ENCODE peak calls at places on chromosomes 2 and 18, in nine cellular contexts. One of them, this sample, is unnamed. For H3K27me3, the result is how much of the 10 kb centered on the place peaks cover.

GRCh38 chr2:127376265-127376664 is 11.5 kb downstream of the MAP3K2 start:
- DNase-seq in CD8-positive, alpha-beta T cell: no peak
- DNase-seq in AG04450: no peak
- DNase-seq in psoas muscle: no peak
- DNase-seq in H1: no peak
- DNase-seq in body of pancreas: no peak
- DNase-seq in brain microvascular endothelial cell: no peak
- DNase-seq in heart left ventricle: no peak
- DNase-seq in uterus: no peak
- DNase-seq in this sample: no peak

GRCh38 chr2:27870724-27871123 is 19.5 kb downstream of the RBKS start:
- DNase-seq in H1: no peak
- DNase-seq in psoas muscle: no peak
- DNase-seq in CD8-positive, alpha-beta T cell: no peak
- DNase-seq in heart left ventricle: no peak
- DNase-seq in brain microvascular endothelial cell: no peak
- DNase-seq in AG04450: no peak
- DNase-seq in body of pancreas: no peak
- DNase-seq in uterus: no peak
- DNase-seq in this sample: no peak

GRCh38 chr2:238321467-238321866 is 1.1 kb downstream of the TRAF3IP1 start:
- DNase-seq in heart left ventricle: no peak
- DNase-seq in body of pancreas: no peak
- DNase-seq in uterus: no peak
- DNase-seq in H1: no peak
- DNase-seq in AG04450: no peak
- DNase-seq in psoas muscle: no peak
- DNase-seq in brain microvascular endothelial cell: no peak
- DNase-seq in CD8-positive, alpha-beta T cell: no peak
- DNase-seq in this sample: no peak

GRCh38 chr2:123453046-123453445 is 572.0 kb upstream of the CNTNAP5 start:
- DNase-seq in AG04450: no peak
- DNase-seq in uterus: no peak
- DNase-seq in brain microvascular endothelial cell: no peak
- DNase-seq in heart left ventricle: no peak
- DNase-seq in H1: no peak
- DNase-seq in body of pancreas: no peak
- DNase-seq in CD8-positive, alpha-beta T cell: no peak
- DNase-seq in psoas muscle: no peak
- DNase-seq in this sample: no peak

GRCh38 chr2:135066710-135067109 is 14.6 kb downstream of the RAB3GAP1 start:
- DNase-seq in psoas muscle: no peak
- DNase-seq in body of pancreas: no peak
- DNase-seq in H1: no peak
- DNase-seq in heart left ventricle: no peak
- DNase-seq in AG04450: no peak
- DNase-seq in CD8-positive, alpha-beta T cell: no peak
- DNase-seq in uterus: no peak
- DNase-seq in brain microvascular endothelial cell: no peak
- DNase-seq in this sample: no peak

GRCh38 chr2:2043394-2043793 is 287.7 kb downstream of the MYT1L start:
- DNase-seq in heart left ventricle: no peak
- DNase-seq in H1: no peak
- DNase-seq in uterus: no peak
- DNase-seq in CD8-positive, alpha-beta T cell: no peak
- DNase-seq in body of pancreas: no peak
- DNase-seq in brain microvascular endothelial cell: no peak
- DNase-seq in psoas muscle: no peak
- DNase-seq in AG04450: no peak
- DNase-seq in this sample: no peak

GRCh38 chr18:35481960-35482366 is 15.8 kb downstream of the INO80C start:
- DNase-seq in heart left ventricle: no peak
- DNase-seq in brain microvascular endothelial cell: no peak
- DNase-seq in uterus: no peak
- DNase-seq in H1: no peak
- DNase-seq in AG04450: no peak
- DNase-seq in psoas muscle: no peak
- DNase-seq in CD8-positive, alpha-beta T cell: no peak
- DNase-seq in body of pancreas: no peak
- DNase-seq in this sample: no peak

GRCh38 chr2:57869763-57870344 is 176.8 kb upstream of the VRK2 start:
- DNase-seq in H1: no peak
- DNase-seq in AG04450: no peak
- DNase-seq in body of pancreas: no peak
- DNase-seq in psoas muscle: no peak
- DNase-seq in uterus: no peak
- DNase-seq in CD8-positive, alpha-beta T cell: no peak
- DNase-seq in brain microvascular endothelial cell: no peak
- DNase-seq in heart left ventricle: no peak
- DNase-seq in this sample: no peak

GRCh38 chr18:9048808-9049494 is 53.5 kb upstream of the NDUFV2 start:
- DNase-seq in CD8-positive, alpha-beta T cell: no peak
- DNase-seq in H1: no peak
- DNase-seq in psoas muscle: no peak
- DNase-seq in uterus: no peak
- DNase-seq in brain microvascular endothelial cell: no peak
- DNase-seq in heart left ventricle: no peak
- DNase-seq in AG04450: no peak
- DNase-seq in body of pancreas: no peak
- DNase-seq in this sample: no peak

GRCh38 chr2:47174731-47175361 is 19.7 kb upstream of the STPG4 start:
- DNase-seq in uterus: no peak
- DNase-seq in H1: no peak
- DNase-seq in body of pancreas: peak
- DNase-seq in heart left ventricle: no peak
- DNase-seq in CD8-positive, alpha-beta T cell: no peak
- DNase-seq in brain microvascular endothelial cell: no peak
- DNase-seq in AG04450: no peak
- DNase-seq in psoas muscle: no peak
- DNase-seq in this sample: no peak

GRCh38 chr2:36960773-36961172 is 5.6 kb downstream of the STRN start:
- DNase-seq in CD8-positive, alpha-beta T cell: no peak
- DNase-seq in psoas muscle: no peak
- DNase-seq in uterus: no peak
- DNase-seq in body of pancreas: no peak
- DNase-seq in AG04450: no peak
- DNase-seq in heart left ventricle: no peak
- DNase-seq in brain microvascular endothelial cell: no peak
- DNase-seq in H1: no peak
- DNase-seq in this sample: no peak

GRCh38 chr2:236536727-236537398 is 32.8 kb upstream of the ACKR3 start:
- DNase-seq in CD8-positive, alpha-beta T cell: peak
- DNase-seq in uterus: no peak
- DNase-seq in heart left ventricle: no peak
- DNase-seq in H1: no peak
- DNase-seq in brain microvascular endothelial cell: no peak
- DNase-seq in AG04450: no peak
- DNase-seq in psoas muscle: no peak
- DNase-seq in body of pancreas: no peak
- DNase-seq in this sample: no peak

GRCh38 chr2:135694711-135695110 is 46.9 kb upstream of the UBXN4 start:
- DNase-seq in H1: no peak
- DNase-seq in psoas muscle: no peak
- DNase-seq in brain microvascular endothelial cell: no peak
- DNase-seq in uterus: no peak
- DNase-seq in body of pancreas: no peak
- DNase-seq in heart left ventricle: no peak
- DNase-seq in AG04450: no peak
- DNase-seq in CD8-positive, alpha-beta T cell: no peak
- DNase-seq in this sample: no peak

GRCh38 chr2:234032301-234032856 is 18.1 kb upstream of the SPP2 start:
- DNase-seq in H1: no peak
- DNase-seq in psoas muscle: no peak
- DNase-seq in brain microvascular endothelial cell: peak
- DNase-seq in uterus: no peak
- DNase-seq in heart left ventricle: no peak
- DNase-seq in CD8-positive, alpha-beta T cell: peak
- DNase-seq in body of pancreas: no peak
- DNase-seq in AG04450: peak
- DNase-seq in this sample: no peak

GRCh38 chr2:200219400-200220113 is 86.9 kb upstream of the SPATS2L start:
- DNase-seq in psoas muscle: no peak
- DNase-seq in H1: no peak
- DNase-seq in heart left ventricle: no peak
- DNase-seq in body of pancreas: peak
- DNase-seq in CD8-positive, alpha-beta T cell: no peak
- DNase-seq in brain microvascular endothelial cell: no peak
- DNase-seq in uterus: no peak
- DNase-seq in AG04450: no peak
- DNase-seq in this sample: no peak

GRCh38 chr2:231189571-231190495 is 8.6 kb upstream of the ARMC9 start:
- DNase-seq in psoas muscle: peak
- DNase-seq in uterus: peak
- DNase-seq in AG04450: no peak
- DNase-seq in brain microvascular endothelial cell: peak
- DNase-seq in heart left ventricle: no peak
- DNase-seq in body of pancreas: no peak
- DNase-seq in CD8-positive, alpha-beta T cell: no peak
- DNase-seq in H1: no peak
- DNase-seq in this sample: no peak

GRCh38 chr2:75865702-75866101 is 155.0 kb upstream of the GCFC2 start:
- DNase-seq in CD8-positive, alpha-beta T cell: no peak
- DNase-seq in heart left ventricle: no peak
- DNase-seq in brain microvascular endothelial cell: no peak
- DNase-seq in H1: no peak
- DNase-seq in psoas muscle: no peak
- DNase-seq in body of pancreas: no peak
- DNase-seq in uterus: no peak
- DNase-seq in AG04450: no peak
- DNase-seq in this sample: no peak
- H3K4me3 ChIP-seq in CD8-positive, alpha-beta T cell: no peak
- H3K4me3 ChIP-seq in heart left ventricle: no peak
- H3K4me3 ChIP-seq in brain microvascular endothelial cell: no peak
- H3K4me3 ChIP-seq in H1: no peak
- H3K4me3 ChIP-seq in psoas muscle: no peak
- H3K4me3 ChIP-seq in body of pancreas: no peak
- H3K4me3 ChIP-seq in uterus: no peak
- H3K4me3 ChIP-seq in AG04450: no peak
- H3K4me3 ChIP-seq in this sample: no peak

DNA sequence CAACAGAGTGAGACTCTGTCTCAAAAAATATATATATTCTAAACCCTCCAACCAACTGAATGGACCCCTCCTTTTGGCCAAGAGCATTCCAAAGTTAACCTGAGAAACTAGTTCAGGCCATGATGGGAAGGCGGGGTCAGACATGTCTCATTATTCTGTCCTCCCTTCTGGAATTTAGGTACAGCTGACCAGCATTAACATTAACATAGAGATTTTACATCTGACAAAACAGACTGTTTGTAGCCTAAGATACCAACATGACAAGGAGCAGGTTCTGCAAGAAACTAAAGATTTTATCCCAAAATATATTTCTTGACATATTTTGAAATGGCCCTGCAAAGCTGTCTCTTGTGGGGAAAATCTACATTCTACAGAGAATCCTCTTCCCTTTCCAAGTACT is 6.8 kb upstream of the PDK1 start:
- DNase-seq in brain microvascular endothelial cell: no peak
- DNase-seq in H1: no peak
- DNase-seq in AG04450: no peak
- DNase-seq in psoas muscle: no peak
- DNase-seq in CD8-positive, alpha-beta T cell: no peak
- DNase-seq in body of pancreas: no peak
- DNase-seq in uterus: no peak
- DNase-seq in heart left ventricle: no peak
- DNase-seq in this sample: no peak
- H3K27ac ChIP-seq in brain microvascular endothelial cell: no peak
- H3K27ac ChIP-seq in H1: no peak
- H3K27ac ChIP-seq in AG04450: no peak
- H3K27ac ChIP-seq in psoas muscle: no peak
- H3K27ac ChIP-seq in CD8-positive, alpha-beta T cell: no peak
- H3K27ac ChIP-seq in body of pancreas: no peak
- H3K27ac ChIP-seq in uterus: no peak
- H3K27ac ChIP-seq in heart left ventricle: no peak
- H3K27ac ChIP-seq in this sample: no peak

DNA sequence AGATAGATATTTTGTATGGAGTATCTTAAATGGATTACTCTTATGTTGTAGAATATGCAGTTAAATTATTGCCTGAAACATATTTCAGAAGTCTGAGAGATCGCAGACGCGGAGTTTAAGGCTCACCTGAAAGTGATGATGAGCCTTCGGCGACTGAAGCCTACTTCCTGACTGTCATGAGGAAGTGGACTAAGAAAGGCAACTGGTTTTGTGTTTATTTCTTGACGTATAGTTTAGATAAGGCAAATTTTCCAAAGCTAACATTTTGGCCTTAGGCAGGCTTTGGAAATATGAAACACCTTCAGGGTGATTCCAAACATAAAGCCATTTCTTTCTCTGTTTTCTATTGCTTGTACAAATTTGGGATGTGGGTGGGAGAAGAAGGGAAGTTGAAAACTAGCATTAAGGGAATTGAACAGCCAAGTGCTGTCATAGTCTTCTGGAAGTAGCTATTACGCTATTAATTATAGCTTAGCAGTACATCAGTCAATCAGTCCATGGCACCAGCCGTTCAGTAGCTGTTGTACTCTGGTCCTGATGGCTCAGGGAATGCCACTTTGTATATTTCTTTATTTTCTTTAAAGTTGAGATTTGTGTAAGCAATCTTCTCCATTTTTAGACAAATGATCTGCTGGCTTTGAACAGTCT is 1.5 kb downstream of the GRHL1 start:
- DNase-seq in uterus: no peak
- DNase-seq in CD8-positive, alpha-beta T cell: no peak
- DNase-seq in heart left ventricle: no peak
- DNase-seq in brain microvascular endothelial cell: no peak
- DNase-seq in H1: no peak
- DNase-seq in psoas muscle: no peak
- DNase-seq in body of pancreas: no peak
- DNase-seq in AG04450: no peak
- DNase-seq in this sample: no peak
- H3K27me3 ChIP-seq in uterus: under half
- H3K27me3 ChIP-seq in CD8-positive, alpha-beta T cell: under half
- H3K27me3 ChIP-seq in heart left ventricle: under half
- H3K27me3 ChIP-seq in brain microvascular endothelial cell: under half
- H3K27me3 ChIP-seq in H1: under half
- H3K27me3 ChIP-seq in psoas muscle: under half
- H3K27me3 ChIP-seq in body of pancreas: under half
- H3K27me3 ChIP-seq in AG04450: under half
- H3K27me3 ChIP-seq in this sample: under half

DNA sequence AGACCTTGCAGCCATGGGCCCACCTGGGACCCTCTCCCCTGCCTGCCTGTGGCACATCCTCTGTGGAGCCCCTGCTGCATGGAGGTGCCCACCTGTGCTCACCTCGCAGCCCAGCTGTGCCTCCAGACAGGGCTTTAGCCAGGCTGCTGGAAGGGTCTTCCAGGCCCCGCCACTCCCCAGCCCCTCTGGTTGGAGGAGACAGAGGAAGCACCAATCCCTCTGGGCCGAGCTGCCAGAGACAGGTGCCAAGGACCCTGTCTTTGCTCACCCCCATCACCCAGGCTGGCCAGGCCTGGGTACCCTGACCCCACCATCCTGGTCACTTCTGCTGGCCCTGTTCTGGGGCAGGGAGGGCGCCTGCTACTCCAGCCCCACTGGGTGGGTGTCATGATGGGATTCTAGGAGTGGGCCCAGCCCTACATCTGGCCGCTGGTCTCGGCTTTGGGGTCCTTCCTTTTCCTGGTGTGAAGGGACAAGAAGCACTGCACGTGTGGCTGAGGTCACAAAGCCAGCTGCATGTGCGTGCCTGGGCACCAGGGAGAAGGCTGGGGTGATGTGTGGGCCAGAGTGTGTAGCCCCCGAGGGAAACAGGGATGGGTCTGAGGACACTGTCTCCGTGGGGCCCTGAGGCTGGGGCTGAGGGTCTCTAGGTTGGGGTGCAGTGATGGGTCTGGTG is 9.3 kb upstream of the NEU4 start:
- DNase-seq in body of pancreas: no peak
- DNase-seq in uterus: peak
- DNase-seq in brain microvascular endothelial cell: no peak
- DNase-seq in AG04450: no peak
- DNase-seq in heart left ventricle: no peak
- DNase-seq in H1: no peak
- DNase-seq in CD8-positive, alpha-beta T cell: no peak
- DNase-seq in psoas muscle: peak
- DNase-seq in this sample: no peak
- H3K4me3 ChIP-seq in body of pancreas: no peak
- H3K4me3 ChIP-seq in uterus: no peak
- H3K4me3 ChIP-seq in brain microvascular endothelial cell: no peak
- H3K4me3 ChIP-seq in AG04450: no peak
- H3K4me3 ChIP-seq in heart left ventricle: no peak
- H3K4me3 ChIP-seq in H1: no peak
- H3K4me3 ChIP-seq in CD8-positive, alpha-beta T cell: no peak
- H3K4me3 ChIP-seq in psoas muscle: no peak
- H3K4me3 ChIP-seq in this sample: no peak

This sample was measured in iPS DF 6.9.